ENCODE peak calls at places on chromosomes 16 and 17, in six cellular contexts. T, U, X, R, V and K are unnamed samples. For H3K4me1 and H3K9me3, the result is how much of the 10 kb centered on the place peaks cover.

GRCh38 chr17:14144513-14144912 is 75.2 kb downstream of the COX10 start:
- DNase-seq in U (no peak), T (no peak), V (no peak), R (no peak), X (no peak), K (no peak)

GRCh38 chr17:28597606-28598383 is 1.0 kb downstream of the SPAG5 start:
- DNase-seq in V (no peak), X (no peak), U (no peak), T (peak), R (no peak), K (no peak)

GRCh38 chr17:78432226-78432894 is 53.9 kb downstream of the PGS1 start:
- DNase-seq in V (no peak), X (no peak), R (no peak), T (no peak), U (no peak), K (no peak)

GRCh38 chr16:23852794-23853562 is 17.2 kb downstream of the PRKCB start:
- DNase-seq in R (no peak), V (no peak), T (no peak), U (no peak), X (no peak), K (no peak)

GRCh38 chr17:41555105-41555887 is 16.6 kb downstream of the KRT9 start:
- DNase-seq in T (no peak), X (no peak), V (peak), R (no peak), U (no peak), K (peak)

GRCh38 chr16:85485379-85485778 is 127.7 kb upstream of the GSE1 start:
- DNase-seq in T (no peak), V (no peak), X (no peak), R (no peak), U (no peak), K (no peak)

GRCh38 chr17:66172706-66173223 is 19.2 kb downstream of the CEP112 start:
- DNase-seq in X (no peak), R (no peak), V (no peak), U (no peak), T (no peak), K (no peak)

GRCh38 chr17:68695659-68696058 is 94.5 kb upstream of the FAM20A start:
- DNase-seq in T (no peak), R (no peak), X (no peak), U (no peak), V (no peak), K (no peak)

GRCh38 chr16:85484337-85485295 is 128.5 kb upstream of the GSE1 start:
- DNase-seq in V (no peak), U (no peak), X (no peak), R (peak), T (no peak), K (no peak)

GRCh38 chr17:27762527-27763305 is 37.6 kb downstream of the NOS2 start:
- DNase-seq in V (peak), X (peak), R (no peak), U (peak), T (peak), K (peak)

GRCh38 chr16:17454331-17454730 is 16.4 kb downstream of the XYLT1 start:
- DNase-seq in R (no peak), U (no peak), X (no peak), V (no peak), T (no peak), K (no peak)
- H3K4me1 ChIP-seq in R (under half), U (under half), X (under half), V (under half), T (under half), K (under half)

DNA sequence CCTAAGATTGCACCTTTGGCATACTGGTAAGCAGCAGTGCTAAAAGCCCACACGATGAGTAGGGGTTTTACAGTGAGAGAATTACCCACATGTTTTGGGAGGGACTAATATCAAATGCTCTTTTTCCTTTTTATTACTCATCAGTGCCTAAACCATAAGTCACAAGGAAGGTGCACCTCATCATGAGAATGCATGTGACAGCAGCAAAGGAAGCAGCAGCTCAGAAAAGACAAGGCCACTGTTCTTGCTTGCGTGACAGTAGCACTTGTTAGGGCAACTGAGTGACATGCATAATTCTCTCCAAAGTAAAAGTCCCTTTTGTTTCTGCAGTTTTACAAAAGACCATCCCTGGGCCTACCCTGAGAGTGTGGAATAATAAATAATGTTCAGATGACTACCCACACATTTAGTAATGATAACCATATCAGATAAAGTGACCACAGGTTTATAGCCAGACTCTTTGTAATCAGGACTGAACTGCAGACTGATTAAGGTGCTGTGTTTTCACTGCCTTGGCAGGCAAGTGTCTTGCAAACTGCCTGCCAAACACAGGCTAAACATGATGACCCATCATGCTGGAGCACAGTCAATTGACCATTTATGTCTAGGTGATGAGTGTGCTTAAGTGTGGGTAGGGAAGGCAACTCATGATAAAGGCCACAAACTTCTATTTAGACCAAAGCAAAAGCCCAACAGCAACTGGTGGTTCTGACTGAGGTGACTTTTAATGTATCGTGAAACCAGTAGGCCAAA is 1751.4 kb downstream of the TP53TG3F start:
- DNase-seq in V (no peak), X (no peak), U (no peak), R (no peak), T (no peak), K (no peak)
- H3K9me3 ChIP-seq in V (under half), X (under half), U (under half), R (under half), T (under half), K (under half)

GRCh38 chr16:87235810-87236515 is 81.2 kb downstream of the C16orf95 start:
- DNase-seq in U (no peak), X (no peak), V (no peak), T (no peak), R (no peak), K (no peak)
- H3K4me1 ChIP-seq in U (under half), X (under half), V (under half), T (under half), R (under half), K (under half)

DNA sequence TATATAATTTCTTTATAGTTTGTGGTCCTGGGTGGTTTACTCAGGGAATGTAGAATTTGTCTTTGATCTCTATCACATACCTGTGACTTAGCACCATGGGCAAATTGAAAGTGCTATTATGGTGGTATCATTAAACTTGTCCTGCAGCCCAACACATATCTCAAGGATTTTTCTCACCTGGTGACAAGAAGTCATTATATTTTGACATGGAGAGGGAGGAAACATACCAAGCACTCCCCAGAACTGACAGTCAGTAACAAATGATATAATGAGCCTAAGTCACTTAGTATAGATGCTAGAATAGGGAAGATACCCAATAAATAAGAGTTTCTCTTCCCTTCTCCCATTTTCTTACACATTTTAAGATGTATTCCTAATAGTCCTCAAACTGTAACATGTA is 805.5 kb upstream of the KIF2B start:
- DNase-seq in U (no peak), X (no peak), T (no peak), V (no peak), R (no peak), K (no peak)
- H3K9me3 ChIP-seq in U (under half), X (under half), T (under half), V (under half), R (under half), K (under half)

GRCh38 chr17:40547785-40548478 is 17.3 kb downstream of the CCR7 start:
- DNase-seq in U (no peak), R (peak), T (no peak), V (no peak), X (no peak), K (no peak)
- H3K4me1 ChIP-seq in U (under half), R (half or more), T (under half), V (under half), X (half or more), K (under half)

GRCh38 chr17:19678581-19679418 is 30.2 kb downstream of the ALDH3A2 start:
- DNase-seq in V (no peak), R (no peak), U (no peak), T (no peak), X (no peak), K (no peak)
- H3K9me3 ChIP-seq in V (under half), R (under half), U (under half), T (under half), X (under half), K (under half)

GRCh38 chr17:46135126-46135812 is 58.0 kb downstream of the KANSL1 start:
- DNase-seq in T (no peak), R (no peak), X (no peak), U (peak), V (no peak), K (no peak)

GRCh38 chr17:46138470-46138869 is 54.8 kb downstream of the KANSL1 start:
- DNase-seq in U (no peak), R (no peak), T (no peak), V (no peak), X (no peak), K (no peak)

GRCh38 chr17:46136820-46137219 is 56.4 kb downstream of the KANSL1 start:
- DNase-seq in V (no peak), T (no peak), R (no peak), X (no peak), U (no peak), K (no peak)

GRCh38 chr17:46139365-46140210 is 53.6 kb downstream of the KANSL1 start:
- DNase-seq in X (no peak), V (no peak), U (no peak), T (peak), R (no peak), K (no peak)

GRCh38 chr17:46135879-46136562 is 57.2 kb downstream of the KANSL1 start:
- DNase-seq in T (no peak), V (no peak), X (no peak), R (no peak), U (no peak), K (no peak)
- H3K4me1 ChIP-seq in T (under half), V (under half), X (under half), R (under half), U (half or more), K (under half)

GRCh38 chr16:31913668-31914067 is 40.1 kb downstream of the ZNF267 start:
- DNase-seq in V (no peak), T (no peak), U (no peak), X (no peak), R (no peak), K (no peak)
- H3K9me3 ChIP-seq in V (under half), T (half or more), U (under half), X (half or more), R (under half), K (half or more)

DNA sequence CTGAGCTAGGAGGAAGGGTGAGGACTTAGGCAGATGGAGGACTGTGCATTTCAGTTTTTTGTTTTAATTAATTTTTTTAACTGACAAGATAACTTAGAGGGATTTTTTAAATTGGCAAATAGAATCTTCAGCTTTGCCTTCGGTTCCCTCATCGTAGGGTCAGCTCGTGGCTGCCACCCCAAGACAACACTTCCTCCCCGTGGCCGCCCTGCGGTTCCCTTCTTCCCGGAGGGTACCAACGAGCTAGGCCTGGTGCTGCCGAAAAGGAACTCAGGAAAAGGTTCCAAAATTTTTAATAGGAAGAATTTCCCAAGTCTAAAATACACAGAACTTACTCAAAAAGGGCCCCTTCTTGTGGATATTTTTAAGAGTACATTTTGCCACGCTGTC is 210.5 kb upstream of the CHMP6 start:
- DNase-seq in V (no peak), U (no peak), R (no peak), T (no peak), X (no peak), K (no peak)
- H3K4me1 ChIP-seq in V (under half), U (under half), R (under half), T (under half), X (under half), K (under half)